ENCODE peak calls at places on chromosomes 7 and 10, in ten cellular contexts. O is K562, F is heart left ventricle, H is upper lobe of left lung, C is body of pancreas, P is HepG2, Z is A549, Y is right lobe of liver, K is HCT116, S is IMR-90. Q is an unnamed sample. For H3K4me1, the result is how much of the 10 kb centered on the place peaks cover.

GRCh38 chr10:85741626-85742300 is 624.8 kb downstream of the GRID1 start:
- ATAC-seq in Z (no peak), Y (peak), P (no peak), F (no peak), K (no peak), S (no peak), O (no peak), C (no peak), H (no peak), Q (no peak)

GRCh38 chr10:46299531-46300366 is 13.0 kb downstream of the ANTXRL start:
- ATAC-seq in Z (no peak), O (peak), F (peak), K (no peak), Y (no peak), S (no peak), C (no peak), P (peak), H (no peak), Q (no peak)

GRCh38 chr7:49718755-49719154 is 54.7 kb upstream of the VWC2 start:
- ATAC-seq in P (no peak), S (no peak), F (no peak), K (no peak), H (peak), C (no peak), O (no peak), Y (no peak), Z (no peak), Q (no peak)

GRCh38 chr10:113924171-113924570 is 69.7 kb downstream of the NHLRC2 start:
- ATAC-seq in P (no peak), S (no peak), C (no peak), Z (no peak), H (no peak), Y (no peak), F (no peak), O (no peak), K (no peak), Q (no peak)

GRCh38 chr10:27345455-27345909 is 104.9 kb upstream of the ACBD5 start:
- ATAC-seq in F (no peak), S (no peak), P (no peak), Z (no peak), O (no peak), Y (no peak), K (no peak), C (no peak), H (no peak), Q (no peak)

GRCh38 chr7:4700577-4701235 is 18.6 kb downstream of the FOXK1 start:
- ATAC-seq in H (peak), Z (peak), C (peak), Y (peak), O (peak), K (no peak), S (peak), P (peak), F (peak), Q (peak)

GRCh38 chr10:58734116-58734515 is 221.4 kb downstream of the BICC1 start:
- ATAC-seq in H (no peak), S (peak), C (no peak), F (no peak), K (no peak), Z (peak), O (no peak), P (no peak), Y (no peak), Q (no peak)

GRCh38 chr7:76065016-76065612 is 17.2 kb downstream of the MDH2 start:
- ATAC-seq in K (no peak), O (no peak), Y (no peak), S (no peak), Z (no peak), H (no peak), C (no peak), F (no peak), P (peak), Q (no peak)

GRCh38 chr7:7653568-7654187 is 13.1 kb downstream of the UMAD1 start:
- ATAC-seq in S (no peak), C (no peak), H (no peak), O (peak), Z (peak), P (no peak), F (no peak), Y (no peak), K (peak), Q (no peak)

GRCh38 chr10:129093641-129094040 is 373.4 kb upstream of the MGMT start:
- ATAC-seq in K (no peak), P (no peak), Z (no peak), C (no peak), S (no peak), H (no peak), O (no peak), Y (no peak), F (no peak), Q (no peak)

GRCh38 chr7:114048386-114049235 is 129.8 kb upstream of the PPP1R3A start:
- ATAC-seq in F (no peak), S (peak), O (no peak), Z (peak), H (peak), P (peak), Y (peak), K (peak), C (peak), Q (peak)

GRCh38 chr7:20786779-20787651 is at the start of gene SP8:
- ATAC-seq in Y (no peak), Z (peak), O (peak), S (peak), P (peak), K (peak), H (peak), F (no peak), C (no peak), Q (no peak)

GRCh38 chr10:1499344-1499957 is 237.9 kb downstream of the ADARB2 start:
- ATAC-seq in F (no peak), P (no peak), O (no peak), Y (no peak), H (no peak), Z (no peak), S (no peak), C (no peak), K (no peak), Q (no peak)

GRCh38 chr10:97879241-97879640 is 29.6 kb downstream of the GOLGA7B start:
- ATAC-seq in C (no peak), H (no peak), S (no peak), Z (no peak), O (no peak), K (no peak), F (no peak), Y (no peak), P (no peak), Q (no peak)

GRCh38 chr10:92108747-92109146 is 182.1 kb downstream of the CPEB3 start:
- ATAC-seq in C (no peak), Z (no peak), P (no peak), K (no peak), Y (peak), S (no peak), F (no peak), O (no peak), H (no peak), Q (no peak)

GRCh38 chr10:73480158-73480557 is 15.7 kb downstream of the PPP3CB start:
- ATAC-seq in Y (no peak), S (peak), O (no peak), P (no peak), C (no peak), H (no peak), F (no peak), Z (no peak), K (no peak), Q (no peak)

GRCh38 chr10:35684625-35685024 is 42.5 kb upstream of the FZD8 start:
- ATAC-seq in C (no peak), F (no peak), P (no peak), O (no peak), H (peak), S (peak), Z (no peak), K (no peak), Y (no peak), Q (no peak)

GRCh38 chr10:122636953-122637352 is 62.7 kb downstream of the C10orf120 start:
- ATAC-seq in F (peak), Z (no peak), K (no peak), Y (no peak), P (no peak), S (no peak), O (no peak), H (no peak), C (peak), Q (no peak)

GRCh38 chr10:123140164-123140982 is 4.6 kb downstream of the HMX3 start:
- ATAC-seq in H (no peak), Y (peak), S (no peak), F (no peak), Z (peak), O (no peak), P (peak), C (no peak), K (peak), Q (no peak)

GRCh38 chr10:4671451-4672145 is 154.4 kb upstream of the AKR1E2 start:
- ATAC-seq in F (no peak), C (no peak), K (peak), O (no peak), P (no peak), Y (no peak), S (peak), Z (peak), H (no peak), Q (no peak)

GRCh38 chr10:49271346-49271745 is 27.6 kb upstream of the C10orf71 start:
- ATAC-seq in P (no peak), Y (no peak), S (no peak), Z (no peak), C (no peak), K (no peak), O (no peak), F (peak), H (no peak), Q (no peak)

GRCh38 chr10:70508912-70509366 is 30.4 kb downstream of the PALD1 start:
- ATAC-seq in O (no peak), H (peak), F (peak), Z (no peak), S (peak), K (no peak), P (peak), C (peak), Y (peak), Q (peak)

GRCh38 chr10:89053555-89053954 is 63.0 kb downstream of the FAS start:
- ATAC-seq in H (peak), Y (peak), S (peak), P (no peak), K (no peak), F (peak), C (no peak), Z (no peak), O (no peak), Q (no peak)

GRCh38 chr7:47295606-47296005 is 286.3 kb downstream of the TNS3 start:
- ATAC-seq in H (no peak), Z (no peak), P (no peak), K (no peak), S (no peak), Y (no peak), O (no peak), F (no peak), C (no peak), Q (no peak)

GRCh38 chr10:51683031-51683830 is 16.2 kb downstream of the CSTF2T start:
- ATAC-seq in O (no peak), S (peak), P (no peak), Y (no peak), Z (no peak), H (peak), K (no peak), C (peak), F (peak), Q (no peak)

GRCh38 chr7:28619256-28619655 is 206.9 kb downstream of the CREB5 start:
- ATAC-seq in C (no peak), Y (no peak), S (no peak), F (no peak), Z (no peak), H (no peak), O (no peak), P (no peak), K (no peak), Q (no peak)

GRCh38 chr10:13904053-13904452 is 317.3 kb downstream of the PRPF18 start:
- ATAC-seq in P (peak), Z (no peak), S (no peak), H (peak), F (peak), C (no peak), O (no peak), Y (peak), K (no peak), Q (no peak)

GRCh38 chr7:33686001-33686591 is 219.2 kb upstream of the BMPER start:
- ATAC-seq in H (no peak), Y (peak), O (peak), Z (peak), C (no peak), K (peak), P (no peak), F (no peak), S (no peak), Q (no peak)

GRCh38 chr10:36023939-36024338 is 381.8 kb upstream of the FZD8 start:
- ATAC-seq in H (peak), F (peak), Y (no peak), O (no peak), Z (peak), C (peak), P (no peak), K (no peak), S (peak), Q (no peak)

GRCh38 chr10:100948916-100949315 is 20.4 kb upstream of the SEMA4G start:
- ATAC-seq in F (no peak), C (no peak), O (no peak), K (no peak), Z (no peak), S (no peak), H (no peak), P (no peak), Y (no peak), Q (no peak)

GRCh38 chr7:14747701-14748100 is 154.8 kb downstream of the DGKB start:
- ATAC-seq in P (no peak), O (no peak), C (no peak), S (no peak), K (no peak), F (no peak), Y (no peak), H (no peak), Z (no peak), Q (no peak)

GRCh38 chr7:88452648-88453047 is 146.0 kb upstream of the STEAP4 start:
- ATAC-seq in H (no peak), O (no peak), Z (no peak), F (no peak), Y (no peak), C (no peak), S (no peak), P (no peak), K (no peak), Q (no peak)

GRCh38 chr7:118053353-118053752 is 130.6 kb upstream of the LSM8 start:
- ATAC-seq in F (no peak), O (no peak), K (no peak), S (no peak), Z (no peak), P (no peak), H (no peak), C (no peak), Y (peak), Q (no peak)

GRCh38 chr7:70787275-70787674 is 344.7 kb upstream of the GALNT17 start:
- ATAC-seq in S (no peak), Z (no peak), H (no peak), F (no peak), O (no peak), P (no peak), Y (no peak), K (no peak), C (no peak), Q (no peak)

GRCh38 chr7:74507538-74508319 is 54.0 kb downstream of the GTF2IRD1 start:
- ATAC-seq in F (no peak), S (no peak), H (no peak), K (no peak), C (no peak), Y (no peak), P (no peak), Z (no peak), O (peak), Q (no peak)

GRCh38 chr10:119070395-119071165 is 10.0 kb downstream of the EIF3A start:
- ATAC-seq in O (no peak), C (no peak), F (no peak), K (no peak), Z (no peak), S (no peak), H (no peak), P (no peak), Y (no peak), Q (no peak)
- TF ChIP-seq POLR2A in O (no peak), C (no peak), F (no peak), K (no peak), Z (no peak), S (no peak), H (no peak), P (no peak), Y (no peak), Q (no peak)

GRCh38 chr7:80842479-80842797 is 76.4 kb downstream of the SEMA3C start:
- ATAC-seq in S (no peak), K (no peak), Y (no peak), O (no peak), Z (no peak), P (no peak), F (no peak), H (no peak), C (no peak), Q (no peak)

GRCh38 chr7:80847027-80847426 is 71.8 kb downstream of the SEMA3C start:
- ATAC-seq in S (no peak), H (no peak), C (no peak), K (no peak), Z (no peak), Y (no peak), F (no peak), O (no peak), P (no peak), Q (no peak)

GRCh38 chr7:80844916-80845315 is 73.9 kb downstream of the SEMA3C start:
- ATAC-seq in H (no peak), K (no peak), Z (no peak), S (no peak), O (no peak), P (no peak), Y (no peak), F (no peak), C (no peak), Q (no peak)

GRCh38 chr7:80841566-80842478 is 77.0 kb downstream of the SEMA3C start:
- ATAC-seq in F (no peak), Z (peak), C (no peak), S (peak), H (no peak), K (no peak), O (no peak), Y (no peak), P (no peak), Q (no peak)

GRCh38 chr7:80843018-80843671 is 75.7 kb downstream of the SEMA3C start:
- ATAC-seq in C (no peak), F (no peak), P (no peak), Z (no peak), O (no peak), H (no peak), K (no peak), Y (no peak), S (no peak), Q (no peak)
- H3K4me1 ChIP-seq in C (under half), F (under half), P (under half), Z (half or more), O (under half), H (under half), K (under half), Y (under half), S (under half), Q (under half)

GRCh38 chr7:103928581-103928980 is 60.9 kb downstream of the RELN start:
- ATAC-seq in P (no peak), C (no peak), K (no peak), Z (no peak), Y (no peak), F (no peak), O (no peak), H (no peak), S (no peak), Q (no peak)
- TF ChIP-seq POLR2A in P (no peak), C (no peak), K (no peak), Z (no peak), Y (no peak), F (no peak), O (no peak), H (no peak), S (no peak), Q (no peak)

GRCh38 chr7:143391462-143392404 is 10.6 kb downstream of the ZYX start:
- ATAC-seq in Z (no peak), Y (peak), O (peak), C (peak), S (peak), K (no peak), P (peak), F (peak), H (peak), Q (peak)

GRCh38 chr7:143394068-143394467 is 12.9 kb downstream of the ZYX start:
- ATAC-seq in F (no peak), O (no peak), Y (no peak), K (no peak), S (no peak), Z (no peak), C (no peak), P (no peak), H (no peak), Q (no peak)

GRCh38 chr7:143393267-143394041 is 12.3 kb downstream of the ZYX start:
- ATAC-seq in H (no peak), S (peak), F (no peak), K (no peak), O (no peak), Z (no peak), C (peak), P (peak), Y (peak), Q (no peak)

GRCh38 chr7:143394777-143395176 is 13.6 kb downstream of the ZYX start:
- ATAC-seq in K (no peak), H (no peak), P (no peak), C (no peak), O (no peak), Z (peak), Y (no peak), S (no peak), F (no peak), Q (no peak)

DNA sequence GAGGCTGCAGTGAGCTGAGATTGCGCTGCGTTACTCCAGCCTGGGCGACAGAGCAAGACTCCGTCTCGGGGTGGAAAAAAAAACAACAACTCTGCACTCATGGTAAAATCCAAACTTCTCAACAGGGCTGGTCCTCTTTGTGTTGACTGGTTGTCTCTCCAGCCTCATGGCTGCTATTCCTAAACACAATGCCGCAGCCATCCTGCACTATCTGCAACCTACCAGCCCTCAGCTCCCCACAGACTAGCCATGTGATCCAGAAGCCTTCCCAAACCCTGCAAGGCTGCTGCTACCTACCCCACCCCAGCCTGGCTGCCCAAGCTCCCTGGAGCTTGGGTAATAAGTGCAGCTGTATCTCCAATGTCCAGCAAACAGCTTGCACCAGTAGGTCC is 11.7 kb downstream of the ZYX start:
- ATAC-seq in C (no peak), O (no peak), K (no peak), S (peak), Y (no peak), F (no peak), P (no peak), H (no peak), Z (no peak), Q (no peak)
- H3K4me1 ChIP-seq in C (under half), O (under half), K (under half), S (under half), Y (under half), F (under half), P (half or more), H (half or more), Z (under half), Q (under half)